ENCODE peak calls at places on chromosomes 13 and 19, in six cellular contexts. One of them, this sample, is unnamed.

GRCh38 chr13:106536244-106537034 is 977 bp upstream of the EFNB2 start:
- DNase-seq in NCI-H2081: peak; percentile 86
- DNase-seq in MV-4-11: peak; percentile 51
- DNase-seq in stimulated activated CD4-positive, alpha-beta T cell treated with anti-CD3 and anti-CD28 coated beads, Interleukin-4, amount 100 ng/mL, for 4 hours: peak; percentile 95
- DNase-seq in right cardiac atrium: peak; percentile 97
- DNase-seq in psoas muscle: peak; percentile 88
- DNase-seq in this sample: peak; percentile 92

GRCh38 chr19:32652893-32653625 is 21.9 kb downstream of the ANKRD27 start:
- DNase-seq in NCI-H2081: no peak
- DNase-seq in MV-4-11: no peak
- DNase-seq in stimulated activated CD4-positive, alpha-beta T cell treated with anti-CD3 and anti-CD28 coated beads, Interleukin-4, amount 100 ng/mL, for 4 hours: no peak
- DNase-seq in right cardiac atrium: peak; percentile 92
- DNase-seq in psoas muscle: peak; percentile 50
- DNase-seq in this sample: peak; percentile 93

GRCh38 chr13:112819816-112820215 is 130.0 kb downstream of the ATP11A start:
- DNase-seq in NCI-H2081: no peak
- DNase-seq in MV-4-11: no peak
- DNase-seq in stimulated activated CD4-positive, alpha-beta T cell treated with anti-CD3 and anti-CD28 coated beads, Interleukin-4, amount 100 ng/mL, for 4 hours: no peak
- DNase-seq in right cardiac atrium: no peak
- DNase-seq in psoas muscle: no peak
- DNase-seq in this sample: no peak

GRCh38 chr13:34469212-34469983 is 472.7 kb upstream of the NBEA start:
- DNase-seq in NCI-H2081: peak; percentile 85
- DNase-seq in MV-4-11: no peak
- DNase-seq in stimulated activated CD4-positive, alpha-beta T cell treated with anti-CD3 and anti-CD28 coated beads, Interleukin-4, amount 100 ng/mL, for 4 hours: no peak
- DNase-seq in right cardiac atrium: no peak
- DNase-seq in psoas muscle: no peak
- DNase-seq in this sample: no peak

GRCh38 chr19:41299046-41299754 is 10.8 kb upstream of the CCDC97 start:
- DNase-seq in NCI-H2081: no peak
- DNase-seq in MV-4-11: no peak
- DNase-seq in stimulated activated CD4-positive, alpha-beta T cell treated with anti-CD3 and anti-CD28 coated beads, Interleukin-4, amount 100 ng/mL, for 4 hours: no peak
- DNase-seq in right cardiac atrium: peak; percentile 84
- DNase-seq in psoas muscle: peak; percentile 49
- DNase-seq in this sample: no peak

GRCh38 chr13:59975807-59976445 is 187.8 kb downstream of the DIAPH3 start:
- DNase-seq in NCI-H2081: no peak
- DNase-seq in MV-4-11: no peak
- DNase-seq in stimulated activated CD4-positive, alpha-beta T cell treated with anti-CD3 and anti-CD28 coated beads, Interleukin-4, amount 100 ng/mL, for 4 hours: no peak
- DNase-seq in right cardiac atrium: no peak
- DNase-seq in psoas muscle: no peak
- DNase-seq in this sample: no peak

GRCh38 chr19:38849746-38850230 is at the start of gene HNRNPL:
- DNase-seq in NCI-H2081: no peak
- DNase-seq in MV-4-11: no peak
- DNase-seq in stimulated activated CD4-positive, alpha-beta T cell treated with anti-CD3 and anti-CD28 coated beads, Interleukin-4, amount 100 ng/mL, for 4 hours: peak; percentile 99
- DNase-seq in right cardiac atrium: no peak
- DNase-seq in psoas muscle: peak; percentile 99
- DNase-seq in this sample: peak; percentile 99

GRCh38 chr19:4025317-4025716 is 17.8 kb downstream of the PIAS4 start:
- DNase-seq in NCI-H2081: no peak
- DNase-seq in MV-4-11: no peak
- DNase-seq in stimulated activated CD4-positive, alpha-beta T cell treated with anti-CD3 and anti-CD28 coated beads, Interleukin-4, amount 100 ng/mL, for 4 hours: no peak
- DNase-seq in right cardiac atrium: no peak
- DNase-seq in psoas muscle: no peak
- DNase-seq in this sample: no peak

GRCh38 chr13:85586422-85586831 is 212.8 kb downstream of the SLITRK6 start:
- DNase-seq in NCI-H2081: no peak
- DNase-seq in MV-4-11: no peak
- DNase-seq in stimulated activated CD4-positive, alpha-beta T cell treated with anti-CD3 and anti-CD28 coated beads, Interleukin-4, amount 100 ng/mL, for 4 hours: no peak
- DNase-seq in right cardiac atrium: no peak
- DNase-seq in psoas muscle: no peak
- DNase-seq in this sample: no peak

GRCh38 chr13:85236431-85236830 is 562.8 kb downstream of the SLITRK6 start:
- DNase-seq in NCI-H2081: peak; percentile 3
- DNase-seq in MV-4-11: no peak
- DNase-seq in stimulated activated CD4-positive, alpha-beta T cell treated with anti-CD3 and anti-CD28 coated beads, Interleukin-4, amount 100 ng/mL, for 4 hours: no peak
- DNase-seq in right cardiac atrium: no peak
- DNase-seq in psoas muscle: no peak
- DNase-seq in this sample: no peak

GRCh38 chr13:36509369-36509768 is 77.1 kb downstream of the CCNA1 start:
- DNase-seq in NCI-H2081: no peak
- DNase-seq in MV-4-11: no peak
- DNase-seq in stimulated activated CD4-positive, alpha-beta T cell treated with anti-CD3 and anti-CD28 coated beads, Interleukin-4, amount 100 ng/mL, for 4 hours: no peak
- DNase-seq in right cardiac atrium: no peak
- DNase-seq in psoas muscle: no peak
- DNase-seq in this sample: no peak

GRCh38 chr13:45179428-45179827 is 21.4 kb downstream of the KCTD4 start:
- DNase-seq in NCI-H2081: no peak
- DNase-seq in MV-4-11: no peak
- DNase-seq in stimulated activated CD4-positive, alpha-beta T cell treated with anti-CD3 and anti-CD28 coated beads, Interleukin-4, amount 100 ng/mL, for 4 hours: no peak
- DNase-seq in right cardiac atrium: no peak
- DNase-seq in psoas muscle: no peak
- DNase-seq in this sample: no peak